ENCODE peak calls at places on chromosome 10, in five cellular contexts. W is testis, T is cardiac muscle cell, M is AG09309, K is BJ. Z is an unnamed sample.

GRCh38 chr10:22899775-22900174 is 28.1 kb upstream of the ARMC3 start:
- DNase-seq in W (no peak), K (no peak), M (no peak), T (no peak), Z (no peak)

GRCh38 chr10:62638062-62638477 is 166.4 kb upstream of the ADO start:
- DNase-seq in K (no peak), M (no peak), W (no peak), T (peak; percentile 23), Z (peak; percentile 22)

GRCh38 chr10:18860591-18861205 is 187.9 kb upstream of the MALRD1 start:
- DNase-seq in M (no peak), T (no peak), K (no peak), W (no peak), Z (no peak)

GRCh38 chr10:30510184-30510931 is 76.4 kb downstream of the MAP3K8 start:
- DNase-seq in K (no peak), T (no peak), M (peak; percentile 33), W (no peak), Z (peak; percentile 88)

GRCh38 chr10:104246981-104247380 is 7.7 kb upstream of the GSTO1 start:
- DNase-seq in K (no peak), W (no peak), M (peak; percentile 18), T (no peak), Z (no peak)

GRCh38 chr10:81838950-81839349 is 36.0 kb upstream of the NRG3 start:
- DNase-seq in K (no peak), M (no peak), W (peak; percentile 22), T (peak; percentile 19), Z (peak; percentile 8)

GRCh38 chr10:133520193-133520738 is 6.9 kb upstream of the CYP2E1 start:
- DNase-seq in K (peak; percentile 10), T (no peak), M (no peak), W (peak; percentile 93), Z (peak; percentile 58)

GRCh38 chr10:52265131-52265926 is 48.8 kb upstream of the DKK1 start:
- DNase-seq in T (no peak), W (no peak), M (no peak), K (no peak), Z (no peak)

GRCh38 chr10:124001391-124002260 is 91.8 kb downstream of the CHST15 start:
- DNase-seq in W (no peak), T (no peak), M (no peak), K (no peak), Z (no peak)

GRCh38 chr10:61063035-61063434 is 119.0 kb upstream of the RHOBTB1 start:
- DNase-seq in T (no peak), M (no peak), W (no peak), K (no peak), Z (no peak)

GRCh38 chr10:69179089-69179742 is 818 bp upstream of the SUPV3L1 start:
- DNase-seq in T (no peak), W (no peak), M (peak; percentile 5), K (no peak), Z (no peak)

GRCh38 chr10:18134921-18135320 is 5.3 kb upstream of the CACNB2 start:
- DNase-seq in W (no peak), M (no peak), T (no peak), K (no peak), Z (no peak)

GRCh38 chr10:29533046-29533445 is 101.7 kb downstream of the SVIL start:
- DNase-seq in M (no peak), W (no peak), T (no peak), K (no peak), Z (no peak)

GRCh38 chr10:77582710-77583115 is 54.9 kb downstream of the KCNMA1 start:
- DNase-seq in W (no peak), K (no peak), T (no peak), M (peak; percentile 40), Z (peak; percentile 87)

GRCh38 chr10:78688221-78688944 is 380.4 kb upstream of the ZMIZ1 start:
- DNase-seq in W (no peak), M (no peak), K (no peak), T (no peak), Z (no peak)

GRCh38 chr10:86944471-86944870 is 12.9 kb downstream of the MMRN2 start:
- DNase-seq in K (no peak), W (no peak), M (no peak), T (no peak), Z (peak; percentile 42)

GRCh38 chr10:131082201-131082850 is 229.2 kb downstream of the TCERG1L start:
- DNase-seq in M (no peak), T (no peak), K (no peak), W (no peak), Z (no peak)

GRCh38 chr10:12333382-12334185 is 15.8 kb upstream of the CAMK1D start:
- DNase-seq in M (peak; percentile 94), T (no peak), W (peak; percentile 32), K (peak; percentile 91), Z (peak; percentile 94)

GRCh38 chr10:3406556-3406955 is 234.0 kb upstream of the PITRM1 start:
- DNase-seq in M (no peak), W (no peak), K (no peak), T (no peak), Z (no peak)

DNA sequence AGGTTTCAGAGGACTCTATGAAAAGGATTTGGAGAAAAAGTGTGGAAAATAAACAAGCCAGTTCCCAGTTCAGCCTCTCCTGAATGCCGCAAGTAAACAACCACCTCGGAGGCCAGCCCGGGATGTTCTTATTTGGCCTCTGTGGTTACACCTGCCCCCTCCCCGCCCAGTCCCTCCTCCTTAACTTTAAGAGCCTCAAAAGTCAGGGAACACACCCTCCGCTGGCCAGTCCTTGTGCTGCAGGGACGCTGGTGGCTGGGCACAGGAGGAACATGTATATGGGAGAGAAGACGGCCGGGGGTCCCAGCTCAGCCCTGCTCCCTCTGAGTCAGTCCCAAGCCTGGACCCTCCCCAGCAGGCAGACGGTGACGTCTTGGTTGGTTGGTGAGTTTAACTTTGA is 6.1 kb downstream of the CHST3 start:
- DNase-seq in W (peak; percentile 94), T (peak; percentile 43), K (no peak), M (no peak), Z (peak; percentile 56)
- TF ChIP-seq CTCF in W (no peak), T (peak; percentile 16), K (peak; percentile 47), M (peak; percentile 26), Z (peak; percentile 29)

DNA sequence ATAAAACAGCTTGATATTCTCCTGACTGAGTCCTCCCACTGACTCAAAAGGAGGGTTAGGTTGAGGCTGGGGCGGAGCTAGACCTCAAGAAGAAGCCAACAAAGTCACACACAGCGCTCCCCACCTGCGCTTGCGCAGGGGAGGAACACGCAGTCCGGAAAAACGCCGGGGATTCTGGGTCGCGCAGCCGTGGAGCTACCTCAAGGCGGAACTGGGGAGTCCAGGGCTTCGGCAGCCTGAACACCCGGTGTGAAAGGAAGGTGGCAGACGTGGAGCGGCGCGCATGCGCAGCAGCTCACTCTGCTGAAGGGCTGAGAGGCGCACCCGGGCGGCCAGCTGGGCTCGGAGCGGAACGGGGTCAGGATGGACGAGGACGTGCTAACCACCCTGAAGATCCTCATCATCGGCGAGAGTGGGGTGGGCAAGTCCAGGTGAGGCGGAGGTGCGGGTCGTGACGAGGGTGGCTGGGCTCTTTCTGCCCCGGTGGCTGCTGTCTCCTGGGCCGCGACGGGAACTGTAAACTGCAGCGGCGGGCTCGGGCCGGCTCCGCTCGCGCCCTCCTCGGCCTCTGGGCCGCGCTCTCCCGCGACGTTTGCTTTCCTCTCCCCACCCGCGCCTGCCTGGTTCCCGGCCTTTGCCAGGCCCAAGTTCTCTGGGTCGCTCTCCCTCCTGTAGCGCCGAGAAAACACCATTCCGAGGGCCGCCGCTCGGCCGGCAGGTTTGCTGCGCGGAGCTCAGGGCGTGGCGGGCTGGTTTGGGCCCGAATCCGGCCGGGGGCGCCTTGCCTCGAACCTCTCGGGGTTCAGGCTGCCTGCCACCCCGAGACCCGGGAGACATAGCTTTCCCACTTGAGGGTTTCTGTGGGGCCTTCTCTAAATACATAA is at the start of gene RAB18:
- DNase-seq in K (peak; percentile 91), M (peak; percentile 93), T (peak; percentile 99), W (peak; percentile 97), Z (peak; percentile 98)
- TF ChIP-seq CTCF in K (no peak), M (no peak), T (peak; percentile 14), W (no peak), Z (no peak)

GRCh38 chr10:49616421-49617230 is 2.8 kb downstream of the CHAT start:
- DNase-seq in K (no peak), T (no peak), W (no peak), M (no peak), Z (no peak)
- TF ChIP-seq CTCF in K (no peak), T (no peak), W (no peak), M (no peak), Z (no peak)

DNA sequence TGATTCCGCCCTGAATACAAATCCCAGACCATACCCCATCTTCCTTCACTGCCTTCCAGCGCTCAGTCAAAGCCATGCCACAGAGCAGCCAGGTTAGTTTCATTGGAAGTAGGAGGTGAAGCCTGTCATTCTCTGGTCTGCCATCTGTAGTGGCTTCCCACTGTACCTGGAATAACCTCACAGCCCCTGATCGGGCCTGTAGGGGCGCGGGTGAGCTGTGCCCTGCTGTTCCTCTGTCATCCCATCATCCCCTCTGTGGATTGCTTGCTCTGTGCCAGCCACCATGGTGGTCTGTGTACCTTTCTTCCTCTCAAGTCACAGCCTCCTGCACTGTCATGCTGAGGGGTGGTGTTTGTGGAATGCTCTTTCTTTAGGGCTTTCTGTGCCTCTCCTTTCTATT is 155.1 kb downstream of the ZNF22 start:
- DNase-seq in T (no peak), K (no peak), W (no peak), M (no peak), Z (no peak)
- TF ChIP-seq CTCF in T (no peak), K (no peak), W (no peak), M (no peak), Z (no peak)

DNA sequence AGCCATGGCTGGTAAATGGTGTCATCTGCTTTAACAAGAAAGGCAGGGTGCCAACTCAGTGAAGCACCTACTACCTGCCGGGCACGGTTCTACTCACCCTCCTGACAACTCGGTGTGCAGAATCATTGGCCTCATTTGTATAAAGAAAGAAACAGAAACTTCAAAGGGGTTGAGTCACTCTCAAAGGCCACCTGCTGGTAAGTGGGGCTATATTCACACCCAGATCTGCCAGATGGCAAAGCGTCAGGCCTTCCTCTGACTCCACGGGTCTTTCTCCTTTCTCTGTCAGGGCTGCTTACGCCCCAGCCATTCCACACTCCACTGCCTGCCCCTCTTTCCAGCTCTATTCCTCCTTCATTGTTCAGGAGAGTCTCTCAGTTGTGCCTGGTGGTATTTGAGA is 309.2 kb downstream of the GFRA1 start:
- DNase-seq in K (no peak), M (no peak), T (no peak), W (no peak), Z (peak; percentile 58)
- TF ChIP-seq CTCF in K (peak; percentile 22), M (peak; percentile 36), T (peak; percentile 12), W (no peak), Z (no peak)

DNA sequence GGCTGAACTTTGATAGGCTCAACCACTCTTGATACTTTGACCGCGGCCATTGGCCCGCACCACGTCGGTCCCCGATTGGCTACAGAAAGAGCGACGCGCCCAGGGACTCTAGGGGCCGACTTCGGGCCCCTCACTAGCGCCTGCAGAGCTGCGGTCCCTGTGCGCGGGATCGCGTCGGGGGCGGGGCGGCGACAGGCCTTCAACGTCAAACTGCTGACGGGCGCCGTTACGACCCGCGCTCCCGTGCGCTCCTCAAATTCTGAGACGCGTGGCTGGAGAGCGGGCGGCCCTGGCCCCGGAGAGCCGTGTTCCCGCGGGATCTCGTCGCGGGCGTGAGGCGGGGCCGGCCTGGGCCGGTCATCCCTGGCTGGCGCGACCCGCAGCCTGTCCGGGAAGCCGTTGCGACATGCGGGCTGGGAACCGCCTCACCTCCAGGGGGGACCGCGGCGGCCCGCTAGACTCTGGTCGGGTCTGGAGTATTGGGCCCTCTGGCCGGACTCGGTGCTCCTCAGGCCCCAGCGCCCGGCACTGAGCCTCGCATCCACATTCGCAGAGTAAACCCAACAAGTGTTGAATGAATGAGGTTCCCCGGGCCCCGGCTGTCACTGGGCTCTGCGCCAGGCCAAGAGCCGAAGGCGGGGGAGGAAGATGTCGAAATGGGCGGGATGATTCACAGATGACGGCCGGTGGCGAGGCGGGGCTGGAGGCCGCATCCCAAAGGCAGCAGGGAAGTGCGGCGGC is 644 bp upstream of the SLC25A28 start:
- DNase-seq in M (peak; percentile 78), T (peak; percentile 90), W (peak; percentile 91), K (peak; percentile 62), Z (peak; percentile 95)
- TF ChIP-seq CTCF in M (no peak), T (no peak), W (no peak), K (no peak), Z (no peak)

Z was measured in MCF 10A.